ENCODE peak calls at places on chromosomes 11 and 22, in eight cellular contexts. H is kidney glomerular epithelial cell; K is EH; T is posterior vena cava; L is H1; Q is amniotic stem cell; J is EL; N is activated CD4-positive, alpha-beta T cell treated with anti-CD3 and anti-CD28 coated beads for 36 hours. V is an unnamed sample.
A peak's percentile ranks its signal among the peaks of the same experiment; 100 is the strongest.

GRCh38 chr11:134047586-134047999 is 21.3 kb upstream of the JAM3 start:
- DNase-seq in H (no peak), K (peak; percentile 97), T (peak; percentile 95), L (no peak), Q (peak; percentile 35), J (peak; percentile 94), N (no peak), V (no peak)

GRCh38 chr11:130636672-130637463 is 188.4 kb downstream of the ADAMTS15 start:
- DNase-seq in H (peak; percentile 97), K (peak; percentile 88), T (no peak), L (no peak), Q (peak; percentile 37), J (peak; percentile 77), N (no peak), V (peak; percentile 92)

GRCh38 chr22:42967933-42968332 is 47.0 kb downstream of the PACSIN2 start:
- DNase-seq in H (no peak), K (peak; percentile 35), T (peak; percentile 90), L (no peak), Q (no peak), J (no peak), N (peak; percentile 22), V (no peak)

GRCh38 chr11:88692306-88692705 is 354.8 kb upstream of the CTSC start:
- DNase-seq in H (no peak), K (no peak), T (no peak), L (no peak), Q (no peak), J (no peak), N (no peak), V (no peak)

GRCh38 chr22:43921361-43921760 is 2.2 kb upstream of the PNPLA3 start:
- DNase-seq in H (no peak), K (peak; percentile 95), T (no peak), L (no peak), Q (peak; percentile 17), J (peak; percentile 92), N (no peak), V (peak; percentile 78)

GRCh38 chr11:15107730-15108515 is 6.8 kb upstream of the INSC start:
- DNase-seq in H (no peak), K (peak; percentile 75), T (no peak), L (no peak), Q (no peak), J (peak; percentile 55), N (no peak), V (no peak)

GRCh38 chr11:85756401-85757200 is 54.3 kb downstream of the SYTL2 start:
- DNase-seq in H (no peak), K (no peak), T (no peak), L (no peak), Q (no peak), J (no peak), N (peak; percentile 43), V (no peak)

GRCh38 chr11:4704054-4704789 is at the start of gene MMP26:
- DNase-seq in H (no peak), K (no peak), T (no peak), L (peak; percentile 46), Q (no peak), J (no peak), N (no peak), V (no peak)

GRCh38 chr11:110242188-110242587 is 54.2 kb downstream of the RDX start:
- DNase-seq in H (no peak), K (no peak), T (no peak), L (no peak), Q (no peak), J (no peak), N (no peak), V (no peak)

GRCh38 chr22:35514366-35514765 is 26.3 kb upstream of the RASD2 start:
- DNase-seq in H (no peak), K (no peak), T (no peak), L (no peak), Q (no peak), J (no peak), N (no peak), V (no peak)

GRCh38 chr11:59336176-59336575 is 22.5 kb upstream of the OR5AN1 start:
- DNase-seq in H (no peak), K (no peak), T (no peak), L (no peak), Q (no peak), J (no peak), N (no peak), V (no peak)

GRCh38 chr11:75200051-75200450 is 40.5 kb upstream of the TPBGL start:
- DNase-seq in H (no peak), K (no peak), T (peak; percentile 82), L (no peak), Q (no peak), J (no peak), N (no peak), V (no peak)

GRCh38 chr11:11607772-11608171 is 14.0 kb downstream of the GALNT18 start:
- DNase-seq in H (peak; percentile 48), K (no peak), T (no peak), L (no peak), Q (no peak), J (no peak), N (no peak), V (peak; percentile 6)

GRCh38 chr11:96049426-96049825 is 125.5 kb upstream of the MTMR2 start:
- DNase-seq in H (no peak), K (peak; percentile 58), T (no peak), L (no peak), Q (no peak), J (no peak), N (no peak), V (no peak)

V was measured in Caki2.